ENCODE peak calls at places on chromosomes 11 and 22, in seven cellular contexts. Y is HCT116; F is B cell; R is uterus; L is left lung; O is osteocyte; W is activated CD8-positive, alpha-beta T cell treated with anti-CD3 and anti-CD28 coated beads for 36 hours. B is an unnamed sample.

GRCh38 chr11:103480421-103480820 is 371.2 kb downstream of the DYNC2H1 start:
- DNase-seq in Y (no peak), L (no peak), R (no peak), O (no peak), F (no peak), W (no peak), B (no peak)

GRCh38 chr22:27212617-27213177 is 555.3 kb downstream of the MIAT start:
- DNase-seq in R (peak), W (peak), F (no peak), O (no peak), Y (no peak), L (peak), B (no peak)

GRCh38 chr11:19714387-19715363 is 2.0 kb downstream of the NAV2 start:
- DNase-seq in Y (no peak), W (peak), O (no peak), L (no peak), R (peak), F (no peak), B (no peak)

GRCh38 chr11:11039249-11039965 is 181.6 kb upstream of the ZBED5 start:
- DNase-seq in F (no peak), W (no peak), Y (no peak), R (no peak), O (no peak), L (no peak), B (no peak)

GRCh38 chr11:73538381-73538872 is 59.5 kb downstream of the FAM168A start:
- DNase-seq in W (peak), Y (no peak), F (no peak), O (no peak), L (no peak), R (no peak), B (no peak)

GRCh38 chr11:285894-286220 is 3.1 kb upstream of the PGGHG start:
- DNase-seq in O (no peak), F (no peak), Y (no peak), R (no peak), W (no peak), L (no peak), B (no peak)

GRCh38 chr11:61685611-61685955 is 5.4 kb downstream of the DAGLA start:
- DNase-seq in O (no peak), R (no peak), W (peak), Y (no peak), F (no peak), L (no peak), B (no peak)

GRCh38 chr22:48688366-48688765 is 1139.3 kb downstream of the BRD1 start:
- DNase-seq in Y (no peak), L (no peak), F (no peak), R (no peak), O (no peak), W (no peak), B (no peak)

GRCh38 chr11:726278-726915 is 20.4 kb downstream of the EPS8L2 start:
- DNase-seq in W (peak), L (peak), O (no peak), F (peak), R (no peak), Y (no peak), B (no peak)

GRCh38 chr22:32476804-32477203 is 2.2 kb downstream of the FBXO7 start:
- DNase-seq in L (no peak), F (no peak), R (no peak), W (no peak), O (no peak), Y (no peak), B (no peak)

GRCh38 chr22:36734171-36735058 is 30.9 kb upstream of the CACNG2 start:
- DNase-seq in F (no peak), L (no peak), Y (no peak), O (peak), R (no peak), W (no peak), B (no peak)

GRCh38 chr11:111336582-111337256 is 38.4 kb downstream of the POU2AF3 start:
- DNase-seq in Y (no peak), F (no peak), O (no peak), L (no peak), R (no peak), W (no peak), B (no peak)

GRCh38 chr11:110434952-110435779 is 5.4 kb downstream of the FDX1 start:
- DNase-seq in W (peak), R (no peak), F (no peak), O (no peak), Y (peak), L (no peak), B (no peak)

GRCh38 chr11:134466909-134467567 is 55.0 kb upstream of the B3GAT1 start:
- DNase-seq in L (no peak), Y (no peak), R (no peak), F (no peak), O (no peak), W (no peak), B (no peak)

GRCh38 chr11:85699957-85700741 is 14.2 kb upstream of the CCDC89 start:
- DNase-seq in W (no peak), O (no peak), F (no peak), L (no peak), Y (no peak), R (no peak), B (no peak)

GRCh38 chr11:69295995-69296889 is 2.3 kb downstream of the MYEOV start:
- DNase-seq in F (no peak), R (no peak), O (no peak), L (peak), W (no peak), Y (no peak), B (peak)

GRCh38 chr11:74634537-74634936 is 42.2 kb downstream of the POLD3 start:
- DNase-seq in L (no peak), Y (peak), F (no peak), O (no peak), W (no peak), R (peak), B (no peak)

GRCh38 chr11:35223429-35223828 is 84.5 kb downstream of the CD44 start:
- DNase-seq in W (no peak), F (no peak), R (peak), O (peak), L (no peak), Y (no peak), B (no peak)

GRCh38 chr11:10909141-10909883 is 51.5 kb upstream of the ZBED5 start:
- DNase-seq in Y (no peak), L (no peak), F (no peak), O (no peak), R (no peak), W (no peak), B (peak)

GRCh38 chr11:124839051-124839971 is 25.9 kb upstream of the ROBO3 start:
- DNase-seq in O (peak), Y (no peak), R (no peak), L (no peak), W (peak), F (no peak), B (no peak)

GRCh38 chr22:44363214-44363979 is 50.6 kb upstream of the SHISAL1 start:
- DNase-seq in Y (no peak), W (no peak), L (peak), F (no peak), R (peak), O (peak), B (peak)

DNA sequence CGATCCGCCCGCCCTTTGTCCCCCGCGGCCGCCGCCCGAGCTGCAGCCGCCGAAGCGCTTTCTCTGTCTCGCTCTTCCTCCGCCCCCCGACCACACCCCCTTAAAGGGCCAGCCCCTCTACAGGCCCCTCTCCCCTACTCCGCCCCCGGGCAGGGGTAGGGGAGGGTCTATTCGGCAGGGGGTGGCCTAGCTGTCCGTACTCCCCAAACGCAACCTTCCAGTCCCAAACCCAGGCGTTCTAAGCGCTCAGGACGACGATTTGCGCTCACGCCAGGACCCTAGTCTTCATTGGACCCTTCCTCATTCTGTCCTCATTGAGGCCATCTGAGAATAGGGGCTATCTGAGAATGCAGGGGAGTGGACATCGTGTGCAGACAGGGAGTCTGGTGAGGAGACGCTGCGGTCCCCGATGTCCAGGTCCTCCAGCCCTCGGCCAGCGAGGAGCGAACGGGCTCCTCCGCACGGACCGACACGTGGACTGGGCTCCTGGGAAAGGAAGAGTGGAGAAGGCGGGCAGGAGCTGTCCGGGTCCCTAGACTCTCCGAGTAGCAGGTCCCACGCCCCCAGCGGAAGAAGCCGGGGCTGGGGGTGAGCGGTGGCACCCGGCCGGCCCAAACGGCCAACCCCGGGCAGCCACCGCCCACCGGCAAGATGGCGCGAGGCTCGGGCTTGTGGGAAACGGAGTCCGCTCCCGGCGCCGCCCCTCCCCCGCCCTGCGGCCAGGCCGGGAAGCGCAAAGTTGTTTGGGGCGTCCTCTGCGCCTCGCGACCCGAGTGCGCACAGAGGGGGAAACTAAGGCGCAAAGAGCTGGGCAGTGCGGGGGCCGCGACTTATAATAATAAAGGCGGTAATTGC is at the start of gene PPP1R14B:
- DNase-seq in W (peak), O (peak), L (peak), Y (no peak), F (peak), R (peak), B (peak)
- TF ChIP-seq CTCF in W (no peak), O (peak), L (no peak), Y (no peak), F (no peak), R (peak), B (no peak)

DNA sequence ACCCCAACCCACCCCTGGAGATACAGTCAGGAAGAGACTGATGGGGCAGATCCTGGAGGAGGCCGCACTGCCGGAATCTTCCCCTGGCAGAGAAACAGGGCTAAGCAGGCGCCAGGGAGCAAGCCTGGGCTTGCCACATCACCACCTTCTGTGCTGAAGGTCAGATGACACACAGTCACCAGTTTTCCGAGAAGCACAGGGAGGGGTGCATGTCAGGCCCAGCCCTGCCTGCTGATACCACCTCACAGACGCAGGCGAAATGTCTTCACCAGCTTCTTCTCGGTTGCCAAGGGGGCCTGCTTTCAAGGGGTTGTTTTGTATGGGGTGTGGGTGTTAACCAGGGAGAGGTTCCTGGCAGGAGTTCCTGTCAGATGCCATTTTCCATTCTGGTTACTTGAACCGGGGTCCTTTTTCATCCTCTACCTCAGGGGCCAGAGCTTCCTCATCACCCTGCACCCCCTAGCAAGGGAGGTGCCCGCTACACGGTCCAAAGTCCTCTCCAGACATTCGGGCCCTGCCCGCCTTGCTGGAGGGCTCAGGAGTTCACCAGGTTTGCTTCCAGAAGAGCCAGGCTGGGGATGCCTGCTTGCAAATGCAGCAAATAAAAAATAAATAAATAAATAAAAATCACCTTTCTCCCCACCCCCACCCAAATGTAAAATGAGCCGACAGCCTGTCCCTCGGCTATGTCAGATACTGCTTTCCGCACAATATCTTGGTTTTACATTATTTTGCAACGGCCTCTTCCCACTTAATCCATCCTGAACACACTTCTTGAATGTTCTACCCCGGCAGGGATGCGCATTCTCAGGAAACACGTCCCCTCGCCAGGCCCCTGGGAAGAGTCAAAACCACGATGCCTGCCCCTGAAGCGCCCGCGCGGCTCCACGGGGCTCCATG is 1.1 kb upstream of the NEAT1 start:
- DNase-seq in O (peak), L (peak), F (peak), Y (peak), R (peak), W (peak), B (peak)
- TF ChIP-seq CTCF in O (no peak), L (no peak), F (no peak), Y (no peak), R (no peak), W (no peak), B (no peak)

GRCh38 chr11:45180888-45181594 is 34.6 kb downstream of the PRDM11 start:
- DNase-seq in W (peak), L (peak), Y (peak), F (peak), R (peak), O (peak), B (peak)

GRCh38 chr11:45178890-45179663 is 32.6 kb downstream of the PRDM11 start:
- DNase-seq in R (no peak), L (no peak), W (no peak), F (no peak), Y (no peak), O (no peak), B (no peak)

GRCh38 chr11:45179686-45180085 is 33.2 kb downstream of the PRDM11 start:
- DNase-seq in W (no peak), F (no peak), Y (no peak), R (no peak), L (no peak), O (no peak), B (no peak)

GRCh38 chr11:45181595-45182550 is 35.4 kb downstream of the PRDM11 start:
- DNase-seq in R (no peak), W (no peak), L (no peak), Y (no peak), O (no peak), F (no peak), B (no peak)

GRCh38 chr11:45180158-45180887 is 33.9 kb downstream of the PRDM11 start:
- DNase-seq in W (peak), R (peak), L (peak), F (no peak), O (peak), Y (peak), B (no peak)
- TF ChIP-seq CTCF in W (no peak), R (peak), L (no peak), F (peak), O (peak), Y (peak), B (no peak)

GRCh38 chr11:123187670-123188507 is 7.2 kb downstream of the CLMP start:
- DNase-seq in F (no peak), R (no peak), O (no peak), L (no peak), W (no peak), Y (no peak), B (no peak)

GRCh38 chr11:123186291-123186690 is 8.8 kb downstream of the CLMP start:
- DNase-seq in W (no peak), R (no peak), L (no peak), O (no peak), F (no peak), Y (no peak), B (no peak)

GRCh38 chr11:123190504-123190903 is 4.5 kb downstream of the CLMP start:
- DNase-seq in R (no peak), F (no peak), Y (no peak), L (no peak), O (no peak), W (no peak), B (no peak)

GRCh38 chr11:123187221-123187620 is 7.8 kb downstream of the CLMP start:
- DNase-seq in F (no peak), R (no peak), L (no peak), W (no peak), O (no peak), Y (no peak), B (no peak)

GRCh38 chr11:123188508-123189165 is 6.4 kb downstream of the CLMP start:
- DNase-seq in O (no peak), Y (no peak), W (no peak), F (no peak), L (no peak), R (no peak), B (no peak)
- TF ChIP-seq CTCF in O (peak), Y (no peak), W (no peak), F (no peak), L (no peak), R (peak), B (no peak)

GRCh38 chr11:72534859-72535547 is 100.7 kb upstream of the CLPB start:
- DNase-seq in F (no peak), W (no peak), Y (peak), R (no peak), O (no peak), L (no peak), B (no peak)
- TF ChIP-seq CTCF in F (no peak), W (no peak), Y (peak), R (no peak), O (no peak), L (no peak), B (no peak)

DNA sequence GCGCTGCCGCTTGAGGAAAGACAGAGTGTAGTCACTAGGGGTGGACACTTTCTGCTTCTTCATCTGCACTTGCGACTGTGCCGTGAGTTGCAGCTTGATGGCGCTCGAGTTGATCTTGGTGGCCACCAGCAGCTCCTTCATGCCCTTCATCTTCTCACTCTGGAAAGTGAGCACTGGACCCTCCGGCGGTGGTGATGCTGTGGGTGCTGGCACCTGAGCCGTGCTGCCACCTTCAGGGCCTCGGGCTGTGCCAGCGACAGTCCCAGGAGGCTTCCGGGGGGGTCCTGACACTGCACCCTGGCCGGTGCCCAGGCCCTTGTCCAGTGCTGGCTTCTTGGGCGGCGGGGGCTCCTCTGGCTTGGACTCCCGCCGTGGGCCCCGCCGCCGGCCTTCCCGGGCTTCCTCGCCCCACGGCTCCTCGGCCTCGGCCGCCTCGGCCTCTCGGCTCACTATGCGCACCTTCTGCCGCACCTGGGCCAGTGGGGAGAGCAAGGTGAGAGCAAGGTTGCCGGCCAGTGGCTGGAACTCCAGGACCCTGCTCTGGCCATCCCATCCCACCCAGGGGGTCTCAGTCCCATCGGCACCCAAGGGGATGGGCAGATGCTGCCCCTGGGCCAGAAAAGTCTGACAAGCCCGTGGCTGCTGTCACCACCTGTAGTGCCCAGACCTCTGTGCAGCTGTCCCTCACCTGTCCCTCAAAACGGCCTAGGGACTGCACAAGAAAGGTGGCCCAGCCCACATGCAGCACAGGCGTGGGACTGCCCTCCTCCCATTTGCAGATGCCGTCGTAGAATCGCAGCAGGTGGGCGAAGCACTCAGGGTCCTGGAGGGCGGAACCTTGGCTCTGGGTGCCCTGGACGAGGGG is 1.6 kb upstream of the MAP4K2 start:
- DNase-seq in W (peak), F (no peak), L (no peak), O (no peak), R (no peak), Y (no peak), B (no peak)
- TF ChIP-seq CTCF in W (no peak), F (no peak), L (no peak), O (no peak), R (no peak), Y (no peak), B (no peak)

DNA sequence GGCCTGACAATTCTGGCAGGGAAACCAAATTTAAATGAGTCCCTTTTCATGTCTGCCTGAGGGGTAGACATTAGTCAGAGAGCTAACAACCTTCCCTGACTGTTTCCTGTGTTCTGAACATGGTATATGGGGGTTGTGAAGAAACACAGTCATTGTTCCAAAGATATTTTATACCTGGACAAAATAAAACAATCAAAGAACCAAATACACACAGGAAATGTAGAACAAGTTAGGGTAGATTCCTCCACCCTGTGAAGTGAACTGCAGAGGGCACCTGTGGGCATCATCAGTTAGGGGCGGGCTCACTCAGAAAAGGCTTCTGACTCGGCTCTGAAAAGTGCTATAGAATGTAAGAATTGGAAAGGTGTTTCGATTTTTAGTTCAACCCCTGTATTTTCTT is 231.9 kb upstream of the CADM1 start:
- DNase-seq in R (no peak), F (no peak), L (no peak), O (no peak), W (no peak), Y (no peak), B (no peak)
- TF ChIP-seq CTCF in R (no peak), F (no peak), L (no peak), O (no peak), W (no peak), Y (no peak), B (no peak)

GRCh38 chr11:81655351-81655750 is 1078.3 kb downstream of the FAM181B start:
- DNase-seq in O (no peak), F (no peak), Y (no peak), W (no peak), R (no peak), L (no peak), B (no peak)

GRCh38 chr11:81658722-81659121 is 1074.9 kb downstream of the FAM181B start:
- DNase-seq in W (peak), R (no peak), F (no peak), O (no peak), L (peak), Y (no peak), B (no peak)
- TF ChIP-seq CTCF in W (peak), R (no peak), F (peak), O (peak), L (no peak), Y (peak), B (peak)

GRCh38 chr22:39502109-39502788 is at the start of gene MIEF1:
- DNase-seq in W (peak), Y (peak), F (peak), O (peak), L (peak), R (peak), B (peak)
- TF ChIP-seq CTCF in W (no peak), Y (no peak), F (no peak), O (peak), L (no peak), R (no peak), B (no peak)